ENCODE peak calls at places on chromosomes 16 and 17, in eight cellular contexts. One of them, this sample, is unnamed.

GRCh38 chr17:7425756-7426155 is 340 bp downstream of the SPEM2 start:
- DNase-seq in NCI-H2081: no peak
- DNase-seq in NCI-H748 treated with DMSO at 0.1 percent for 48 hours: no peak
- DNase-seq in iris pigment epithelial cell: no peak
- DNase-seq in stimulated activated CD4-positive, alpha-beta T cell treated with anti-CD3 and anti-CD28 coated beads, Interleukin-4, amount 100 ng/mL, for 1 hour: no peak
- DNase-seq in activated T-helper 9 cell treated with anti-CD3 and anti-CD28 coated beads, Interleukin-2, amount 50 U/mL, for 16 hours: no peak
- DNase-seq in globus pallidus: no peak
- DNase-seq in activated CD4-positive, alpha-beta T cell treated with anti-CD3 and anti-CD28 coated beads for 1 hour: no peak
- DNase-seq in this sample: no peak

GRCh38 chr16:1126044-1126443 is 26.9 kb upstream of the CACNA1H start:
- DNase-seq in NCI-H748 treated with DMSO at 0.1 percent for 48 hours: no peak
- DNase-seq in NCI-H2081: no peak
- DNase-seq in globus pallidus: no peak
- DNase-seq in activated T-helper 9 cell treated with anti-CD3 and anti-CD28 coated beads, Interleukin-2, amount 50 U/mL, for 16 hours: no peak
- DNase-seq in stimulated activated CD4-positive, alpha-beta T cell treated with anti-CD3 and anti-CD28 coated beads, Interleukin-4, amount 100 ng/mL, for 1 hour: no peak
- DNase-seq in iris pigment epithelial cell: no peak
- DNase-seq in activated CD4-positive, alpha-beta T cell treated with anti-CD3 and anti-CD28 coated beads for 1 hour: no peak
- DNase-seq in this sample: no peak

GRCh38 chr17:57323391-57323790 is 67.1 kb downstream of the MSI2 start:
- DNase-seq in globus pallidus: no peak
- DNase-seq in iris pigment epithelial cell: no peak
- DNase-seq in NCI-H2081: no peak
- DNase-seq in activated T-helper 9 cell treated with anti-CD3 and anti-CD28 coated beads, Interleukin-2, amount 50 U/mL, for 16 hours: no peak
- DNase-seq in activated CD4-positive, alpha-beta T cell treated with anti-CD3 and anti-CD28 coated beads for 1 hour: no peak
- DNase-seq in stimulated activated CD4-positive, alpha-beta T cell treated with anti-CD3 and anti-CD28 coated beads, Interleukin-4, amount 100 ng/mL, for 1 hour: no peak
- DNase-seq in NCI-H748 treated with DMSO at 0.1 percent for 48 hours: no peak
- DNase-seq in this sample: no peak

GRCh38 chr17:4199818-4200402 is 56.9 kb downstream of the CYB5D2 start:
- DNase-seq in stimulated activated CD4-positive, alpha-beta T cell treated with anti-CD3 and anti-CD28 coated beads, Interleukin-4, amount 100 ng/mL, for 1 hour: no peak
- DNase-seq in activated CD4-positive, alpha-beta T cell treated with anti-CD3 and anti-CD28 coated beads for 1 hour: no peak
- DNase-seq in NCI-H2081: peak
- DNase-seq in globus pallidus: no peak
- DNase-seq in iris pigment epithelial cell: peak
- DNase-seq in activated T-helper 9 cell treated with anti-CD3 and anti-CD28 coated beads, Interleukin-2, amount 50 U/mL, for 16 hours: no peak
- DNase-seq in NCI-H748 treated with DMSO at 0.1 percent for 48 hours: peak
- DNase-seq in this sample: no peak

GRCh38 chr16:30121741-30122620 is 1.0 kb downstream of the MAPK3 start:
- DNase-seq in stimulated activated CD4-positive, alpha-beta T cell treated with anti-CD3 and anti-CD28 coated beads, Interleukin-4, amount 100 ng/mL, for 1 hour: no peak
- DNase-seq in globus pallidus: peak
- DNase-seq in iris pigment epithelial cell: peak
- DNase-seq in NCI-H2081: no peak
- DNase-seq in activated CD4-positive, alpha-beta T cell treated with anti-CD3 and anti-CD28 coated beads for 1 hour: no peak
- DNase-seq in NCI-H748 treated with DMSO at 0.1 percent for 48 hours: no peak
- DNase-seq in activated T-helper 9 cell treated with anti-CD3 and anti-CD28 coated beads, Interleukin-2, amount 50 U/mL, for 16 hours: no peak
- DNase-seq in this sample: no peak

GRCh38 chr16:87789437-87790277 is 23.9 kb upstream of the KLHDC4 start:
- DNase-seq in iris pigment epithelial cell: peak
- DNase-seq in globus pallidus: no peak
- DNase-seq in activated T-helper 9 cell treated with anti-CD3 and anti-CD28 coated beads, Interleukin-2, amount 50 U/mL, for 16 hours: no peak
- DNase-seq in NCI-H2081: no peak
- DNase-seq in stimulated activated CD4-positive, alpha-beta T cell treated with anti-CD3 and anti-CD28 coated beads, Interleukin-4, amount 100 ng/mL, for 1 hour: no peak
- DNase-seq in activated CD4-positive, alpha-beta T cell treated with anti-CD3 and anti-CD28 coated beads for 1 hour: no peak
- DNase-seq in NCI-H748 treated with DMSO at 0.1 percent for 48 hours: no peak
- DNase-seq in this sample: no peak

GRCh38 chr16:53962041-53962440 is 258.1 kb downstream of the FTO start:
- DNase-seq in NCI-H2081: no peak
- DNase-seq in globus pallidus: no peak
- DNase-seq in activated CD4-positive, alpha-beta T cell treated with anti-CD3 and anti-CD28 coated beads for 1 hour: no peak
- DNase-seq in stimulated activated CD4-positive, alpha-beta T cell treated with anti-CD3 and anti-CD28 coated beads, Interleukin-4, amount 100 ng/mL, for 1 hour: no peak
- DNase-seq in iris pigment epithelial cell: no peak
- DNase-seq in NCI-H748 treated with DMSO at 0.1 percent for 48 hours: no peak
- DNase-seq in activated T-helper 9 cell treated with anti-CD3 and anti-CD28 coated beads, Interleukin-2, amount 50 U/mL, for 16 hours: no peak
- DNase-seq in this sample: no peak

GRCh38 chr16:2333231-2333630 is 7.3 kb downstream of the ABCA3 start:
- DNase-seq in activated T-helper 9 cell treated with anti-CD3 and anti-CD28 coated beads, Interleukin-2, amount 50 U/mL, for 16 hours: no peak
- DNase-seq in activated CD4-positive, alpha-beta T cell treated with anti-CD3 and anti-CD28 coated beads for 1 hour: no peak
- DNase-seq in NCI-H2081: no peak
- DNase-seq in globus pallidus: no peak
- DNase-seq in NCI-H748 treated with DMSO at 0.1 percent for 48 hours: no peak
- DNase-seq in iris pigment epithelial cell: no peak
- DNase-seq in stimulated activated CD4-positive, alpha-beta T cell treated with anti-CD3 and anti-CD28 coated beads, Interleukin-4, amount 100 ng/mL, for 1 hour: no peak
- DNase-seq in this sample: no peak

GRCh38 chr17:67636841-67637240 is 80.9 kb upstream of the NOL11 start:
- DNase-seq in NCI-H2081: no peak
- DNase-seq in NCI-H748 treated with DMSO at 0.1 percent for 48 hours: no peak
- DNase-seq in globus pallidus: no peak
- DNase-seq in activated CD4-positive, alpha-beta T cell treated with anti-CD3 and anti-CD28 coated beads for 1 hour: no peak
- DNase-seq in activated T-helper 9 cell treated with anti-CD3 and anti-CD28 coated beads, Interleukin-2, amount 50 U/mL, for 16 hours: no peak
- DNase-seq in stimulated activated CD4-positive, alpha-beta T cell treated with anti-CD3 and anti-CD28 coated beads, Interleukin-4, amount 100 ng/mL, for 1 hour: no peak
- DNase-seq in iris pigment epithelial cell: peak
- DNase-seq in this sample: no peak

GRCh38 chr16:78284957-78285434 is 185.5 kb downstream of the WWOX start:
- DNase-seq in NCI-H748 treated with DMSO at 0.1 percent for 48 hours: no peak
- DNase-seq in NCI-H2081: no peak
- DNase-seq in activated T-helper 9 cell treated with anti-CD3 and anti-CD28 coated beads, Interleukin-2, amount 50 U/mL, for 16 hours: no peak
- DNase-seq in globus pallidus: no peak
- DNase-seq in activated CD4-positive, alpha-beta T cell treated with anti-CD3 and anti-CD28 coated beads for 1 hour: no peak
- DNase-seq in iris pigment epithelial cell: no peak
- DNase-seq in stimulated activated CD4-positive, alpha-beta T cell treated with anti-CD3 and anti-CD28 coated beads, Interleukin-4, amount 100 ng/mL, for 1 hour: no peak
- DNase-seq in this sample: no peak

GRCh38 chr17:71667661-71668060 is 453.2 kb upstream of the SOX9 start:
- DNase-seq in activated T-helper 9 cell treated with anti-CD3 and anti-CD28 coated beads, Interleukin-2, amount 50 U/mL, for 16 hours: no peak
- DNase-seq in activated CD4-positive, alpha-beta T cell treated with anti-CD3 and anti-CD28 coated beads for 1 hour: no peak
- DNase-seq in iris pigment epithelial cell: no peak
- DNase-seq in NCI-H748 treated with DMSO at 0.1 percent for 48 hours: no peak
- DNase-seq in stimulated activated CD4-positive, alpha-beta T cell treated with anti-CD3 and anti-CD28 coated beads, Interleukin-4, amount 100 ng/mL, for 1 hour: no peak
- DNase-seq in NCI-H2081: no peak
- DNase-seq in globus pallidus: no peak
- DNase-seq in this sample: no peak

GRCh38 chr17:68697850-68698313 is 96.7 kb upstream of the FAM20A start:
- DNase-seq in NCI-H748 treated with DMSO at 0.1 percent for 48 hours: no peak
- DNase-seq in stimulated activated CD4-positive, alpha-beta T cell treated with anti-CD3 and anti-CD28 coated beads, Interleukin-4, amount 100 ng/mL, for 1 hour: no peak
- DNase-seq in activated T-helper 9 cell treated with anti-CD3 and anti-CD28 coated beads, Interleukin-2, amount 50 U/mL, for 16 hours: no peak
- DNase-seq in iris pigment epithelial cell: peak
- DNase-seq in activated CD4-positive, alpha-beta T cell treated with anti-CD3 and anti-CD28 coated beads for 1 hour: no peak
- DNase-seq in NCI-H2081: no peak
- DNase-seq in globus pallidus: no peak
- DNase-seq in this sample: peak

GRCh38 chr16:20940864-20941634 is 40.5 kb downstream of the LYRM1 start:
- DNase-seq in NCI-H748 treated with DMSO at 0.1 percent for 48 hours: no peak
- DNase-seq in activated T-helper 9 cell treated with anti-CD3 and anti-CD28 coated beads, Interleukin-2, amount 50 U/mL, for 16 hours: no peak
- DNase-seq in iris pigment epithelial cell: no peak
- DNase-seq in stimulated activated CD4-positive, alpha-beta T cell treated with anti-CD3 and anti-CD28 coated beads, Interleukin-4, amount 100 ng/mL, for 1 hour: no peak
- DNase-seq in NCI-H2081: no peak
- DNase-seq in activated CD4-positive, alpha-beta T cell treated with anti-CD3 and anti-CD28 coated beads for 1 hour: no peak
- DNase-seq in globus pallidus: no peak
- DNase-seq in this sample: no peak

GRCh38 chr16:57624044-57624688 is 4.3 kb upstream of the ADGRG1 start:
- DNase-seq in stimulated activated CD4-positive, alpha-beta T cell treated with anti-CD3 and anti-CD28 coated beads, Interleukin-4, amount 100 ng/mL, for 1 hour: no peak
- DNase-seq in NCI-H748 treated with DMSO at 0.1 percent for 48 hours: no peak
- DNase-seq in iris pigment epithelial cell: peak
- DNase-seq in activated CD4-positive, alpha-beta T cell treated with anti-CD3 and anti-CD28 coated beads for 1 hour: no peak
- DNase-seq in globus pallidus: no peak
- DNase-seq in activated T-helper 9 cell treated with anti-CD3 and anti-CD28 coated beads, Interleukin-2, amount 50 U/mL, for 16 hours: no peak
- DNase-seq in NCI-H2081: no peak
- DNase-seq in this sample: no peak

GRCh38 chr17:27808629-27809028 is 8.3 kb upstream of the NOS2 start:
- DNase-seq in iris pigment epithelial cell: no peak
- DNase-seq in NCI-H748 treated with DMSO at 0.1 percent for 48 hours: no peak
- DNase-seq in stimulated activated CD4-positive, alpha-beta T cell treated with anti-CD3 and anti-CD28 coated beads, Interleukin-4, amount 100 ng/mL, for 1 hour: peak
- DNase-seq in activated CD4-positive, alpha-beta T cell treated with anti-CD3 and anti-CD28 coated beads for 1 hour: no peak
- DNase-seq in NCI-H2081: no peak
- DNase-seq in activated T-helper 9 cell treated with anti-CD3 and anti-CD28 coated beads, Interleukin-2, amount 50 U/mL, for 16 hours: no peak
- DNase-seq in globus pallidus: no peak
- DNase-seq in this sample: no peak